ENCODE peak calls at places on chromosomes 2 and 18, in nine cellular contexts. V is stomach, H is esophagus muscularis mucosa, I is prostate gland, S is K562, R is breast epithelium, B is upper lobe of left lung, M is sigmoid colon, F is HCT116. E is an unnamed sample.

GRCh38 chr18:27845897-27846296 is 331.0 kb downstream of the CDH2 start:
- DNase-seq in V (no peak), H (no peak), I (no peak), S (no peak), R (no peak), B (no peak), M (no peak), F (no peak), E (no peak)

GRCh38 chr2:151439127-151439526 is 29.4 kb downstream of the RIF1 start:
- DNase-seq in V (no peak), H (no peak), I (no peak), S (no peak), R (no peak), B (peak; percentile 15), M (no peak), F (no peak), E (no peak)

GRCh38 chr2:120678926-120679325 is 56.7 kb upstream of the GLI2 start:
- DNase-seq in V (no peak), H (no peak), I (no peak), S (no peak), R (no peak), B (no peak), M (peak; percentile 48), F (no peak), E (peak; percentile 62)

GRCh38 chr18:2518473-2518872 is 52.8 kb downstream of the METTL4 start:
- DNase-seq in V (no peak), H (no peak), I (no peak), S (no peak), R (no peak), B (no peak), M (no peak), F (no peak), E (no peak)

GRCh38 chr2:21996339-21996738 is 872.6 kb downstream of the TDRD15 start:
- DNase-seq in V (no peak), H (no peak), I (no peak), S (no peak), R (no peak), B (no peak), M (no peak), F (no peak), E (no peak)

GRCh38 chr2:27271631-27272340 is 3.4 kb upstream of the DNAJC5G start:
- DNase-seq in V (no peak), H (no peak), I (no peak), S (peak; percentile 71), R (no peak), B (no peak), M (peak; percentile 8), F (no peak), E (no peak)

GRCh38 chr18:78092901-78093300 is 843.3 kb downstream of the GALR1 start:
- DNase-seq in V (no peak), H (peak; percentile 82), I (no peak), S (no peak), R (no peak), B (no peak), M (no peak), F (no peak), E (no peak)

GRCh38 chr2:85413592-85414421 is 3.6 kb upstream of the CAPG start:
- DNase-seq in V (peak; percentile 62), H (no peak), I (peak; percentile 57), S (peak; percentile 77), R (peak; percentile 68), B (peak; percentile 90), M (no peak), F (no peak), E (no peak)

GRCh38 chr2:232927793-232928563 is 57.9 kb downstream of the SNORC start:
- DNase-seq in V (no peak), H (no peak), I (no peak), S (no peak), R (no peak), B (peak; percentile 78), M (no peak), F (no peak), E (no peak)

GRCh38 chr18:76805221-76805620 is 17.1 kb upstream of the ZNF236 start:
- DNase-seq in V (no peak), H (no peak), I (no peak), S (no peak), R (no peak), B (no peak), M (no peak), F (no peak), E (no peak)

GRCh38 chr18:69838620-69839411 is 108.9 kb downstream of the CD226 start:
- DNase-seq in V (no peak), H (no peak), I (no peak), S (peak; percentile 77), R (no peak), B (no peak), M (no peak), F (peak; percentile 90), E (no peak)

GRCh38 chr2:84879595-84880394 is 1.1 kb downstream of the TRABD2A start:
- DNase-seq in V (no peak), H (no peak), I (no peak), S (no peak), R (no peak), B (peak; percentile 58), M (no peak), F (no peak), E (peak; percentile 87)

GRCh38 chr2:194883711-194884110 is 773.3 kb upstream of the SLC39A10 start:
- DNase-seq in V (no peak), H (no peak), I (no peak), S (no peak), R (no peak), B (no peak), M (no peak), F (no peak), E (no peak)

GRCh38 chr2:171347591-171348032 is 86.2 kb downstream of the METTL8 start:
- DNase-seq in V (no peak), H (no peak), I (peak; percentile 22), S (no peak), R (no peak), B (no peak), M (no peak), F (peak; percentile 28), E (no peak)

GRCh38 chr2:191499874-191500565 is 177.9 kb upstream of the NABP1 start:
- DNase-seq in V (no peak), H (no peak), I (no peak), S (no peak), R (no peak), B (peak; percentile 36), M (no peak), F (no peak), E (no peak)

GRCh38 chr2:169620509-169620908 is 36.4 kb downstream of the PPIG start:
- DNase-seq in V (no peak), H (no peak), I (no peak), S (no peak), R (no peak), B (no peak), M (no peak), F (no peak), E (no peak)

GRCh38 chr2:11940799-11941198 is 194.4 kb downstream of the LPIN1 start:
- DNase-seq in V (no peak), H (no peak), I (no peak), S (peak; percentile 55), R (no peak), B (no peak), M (no peak), F (no peak), E (no peak)
- H3K9me3 ChIP-seq in V (no peaks in the 10 kb centered on the region), H (no peaks in the 10 kb centered on the region), I (no peaks in the 10 kb centered on the region), S (no peaks in the 10 kb centered on the region), R (no peaks in the 10 kb centered on the region), B (no peaks in the 10 kb centered on the region), M (no peaks in the 10 kb centered on the region), F (no peaks in the 10 kb centered on the region), E (no peaks in the 10 kb centered on the region)

GRCh38 chr18:499351-500229 is 911 bp downstream of the COLEC12 start:
- DNase-seq in V (peak; percentile 37), H (no peak), I (peak; percentile 38), S (peak; percentile 14), R (no peak), B (peak; percentile 85), M (peak; percentile 65), F (no peak), E (no peak)

GRCh38 chr18:501406-501714 is 859 bp upstream of the COLEC12 start:
- DNase-seq in V (no peak), H (no peak), I (no peak), S (no peak), R (no peak), B (no peak), M (no peak), F (no peak), E (no peak)

GRCh38 chr18:498901-499300 is 1.6 kb downstream of the COLEC12 start:
- DNase-seq in V (no peak), H (no peak), I (no peak), S (no peak), R (no peak), B (no peak), M (no peak), F (no peak), E (no peak)

GRCh38 chr18:500230-500555 is 308 bp downstream of the COLEC12 start:
- DNase-seq in V (no peak), H (no peak), I (no peak), S (no peak), R (no peak), B (no peak), M (peak; percentile 62), F (no peak), E (no peak)

DNA sequence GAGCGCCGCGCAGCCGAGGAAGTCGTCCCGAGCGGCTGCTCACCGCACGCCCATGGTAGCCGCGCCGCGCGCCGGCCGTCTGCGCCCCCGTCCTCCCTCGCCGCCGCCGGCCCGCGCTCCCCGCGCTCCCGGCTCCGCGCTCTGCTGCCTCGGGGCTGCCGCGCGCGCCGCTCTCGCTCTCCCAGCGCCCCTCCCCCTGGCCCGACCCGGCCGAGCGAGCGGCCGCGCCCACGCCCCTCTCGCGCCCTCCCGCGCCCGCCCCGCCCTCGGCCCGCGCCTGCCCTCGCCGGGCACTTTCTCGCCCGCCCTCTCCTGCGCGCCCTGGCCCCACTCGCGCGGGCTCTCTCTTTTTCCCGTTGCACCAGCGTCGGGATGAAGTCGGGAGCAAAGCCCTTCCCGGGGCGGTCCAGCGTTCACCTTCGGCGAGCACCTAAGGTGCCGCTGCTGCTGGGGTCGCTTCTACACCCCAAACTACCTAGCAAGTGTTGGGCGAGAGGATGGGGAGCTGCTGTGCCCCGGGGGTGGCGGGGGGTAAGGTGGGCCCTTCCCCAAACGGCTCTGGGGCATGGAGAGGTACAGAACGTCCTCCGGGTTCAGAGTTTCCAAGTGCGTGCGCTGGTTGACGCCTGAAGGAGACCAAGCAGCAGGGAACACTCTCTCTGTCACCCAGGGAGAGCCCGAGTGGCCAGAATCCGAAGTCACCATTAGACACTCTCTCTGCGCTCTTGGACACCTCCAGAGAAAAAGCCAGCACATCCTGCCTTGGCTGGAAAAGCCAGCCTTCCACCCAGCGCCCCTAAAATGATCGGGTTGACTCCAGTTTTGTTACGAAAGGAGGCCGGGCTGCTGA is at the start of gene COLEC12:
- DNase-seq in V (no peak), H (no peak), I (peak; percentile 20), S (no peak), R (no peak), B (peak; percentile 93), M (peak; percentile 66), F (no peak), E (no peak)
- H3K27me3 ChIP-seq in V (peaks cover 24% of the 10 kb centered on the region), H (no peaks in the 10 kb centered on the region), I (no peaks in the 10 kb centered on the region), S (peaks cover 38% of the 10 kb centered on the region), R (peaks cover 14% of the 10 kb centered on the region), B (peaks cover 8% of the 10 kb centered on the region), M (peaks cover 7% of the 10 kb centered on the region), F (peaks cover 25% of the 10 kb centered on the region), E (peaks cover 35% of the 10 kb centered on the region)

GRCh38 chr2:74833418-74834233 is at the start of gene HK2:
- DNase-seq in V (peak; percentile 86), H (peak; percentile 94), I (peak; percentile 81), S (peak; percentile 92), R (peak; percentile 57), B (peak; percentile 97), M (peak; percentile 83), F (peak; percentile 68), E (peak; percentile 95)
- TF ChIP-seq POLR2AphosphoS5 in V (peak; percentile 86), H (peak; percentile 73), I (peak; percentile 37), S (no peak), R (no peak), B (no peak), M (no peak), F (peak; percentile 44), E (peak; percentile 76)

GRCh38 chr2:172412996-172413492 is 14.3 kb upstream of the ITGA6 start:
- DNase-seq in V (no peak), H (no peak), I (no peak), S (no peak), R (no peak), B (no peak), M (no peak), F (no peak), E (no peak)
- H3K9me3 ChIP-seq in V (no peaks in the 10 kb centered on the region), H (no peaks in the 10 kb centered on the region), I (no peaks in the 10 kb centered on the region), S (no peaks in the 10 kb centered on the region), R (no peaks in the 10 kb centered on the region), B (no peaks in the 10 kb centered on the region), M (no peaks in the 10 kb centered on the region), F (no peaks in the 10 kb centered on the region), E (no peaks in the 10 kb centered on the region)

E was measured in spleen.